ENCODE peak calls at places on chromosomes 4 and X, in six cellular contexts. T is foreskin fibroblast; V is CD8-positive, alpha-beta memory T cell; M is A549; S is fibroblast of pulmonary artery; G is coronary artery. I is an unnamed sample.

GRCh38 chrX:115900425-115900824 is 270.1 kb upstream of the AGTR2 start:
- DNase-seq in T (no peak), V (no peak), M (no peak), S (no peak), G (no peak), I (no peak)

GRCh38 chr4:128566688-128567087 is 242.8 kb upstream of the JADE1 start:
- DNase-seq in T (peak), V (no peak), M (no peak), S (no peak), G (no peak), I (no peak)

GRCh38 chrX:27680726-27681125 is 90.6 kb downstream of the DCAF8L2 start:
- DNase-seq in T (peak), V (no peak), M (no peak), S (peak), G (no peak), I (no peak)

GRCh38 chr4:156946508-156947197 is 24.9 kb downstream of the PDGFC start:
- DNase-seq in T (peak), V (no peak), M (peak), S (peak), G (no peak), I (peak)

GRCh38 chr4:7280906-7281305 is 88.6 kb downstream of the SORCS2 start:
- DNase-seq in T (peak), V (no peak), M (no peak), S (no peak), G (no peak), I (no peak)

GRCh38 chrX:87583679-87584078 is 66.1 kb downstream of the KLHL4 start:
- DNase-seq in T (no peak), V (no peak), M (no peak), S (peak), G (no peak), I (no peak)

GRCh38 chrX:64204701-64205440 is 637 bp downstream of the AMER1 start:
- DNase-seq in T (peak), V (no peak), M (peak), S (peak), G (peak), I (peak)

GRCh38 chrX:9627827-9628406 is 137.7 kb downstream of the GPR143 start:
- DNase-seq in T (peak), V (no peak), M (no peak), S (no peak), G (no peak), I (no peak)

GRCh38 chrX:42943051-42943450 is 165.1 kb upstream of the PPP1R2C start:
- DNase-seq in T (no peak), V (no peak), M (no peak), S (no peak), G (no peak), I (no peak)

GRCh38 chrX:72727846-72728245 is 13.7 kb upstream of the PHKA1 start:
- DNase-seq in T (peak), V (no peak), M (no peak), S (no peak), G (no peak), I (no peak)

GRCh38 chr4:164424852-164425251 is 329.1 kb upstream of the SMIM31 start:
- DNase-seq in T (no peak), V (no peak), M (no peak), S (no peak), G (no peak), I (no peak)

GRCh38 chr4:7430965-7431695 is 3.6 kb downstream of the PSAPL1 start:
- DNase-seq in T (no peak), V (peak), M (no peak), S (no peak), G (no peak), I (no peak)

GRCh38 chr4:186651624-186652023 is 72.0 kb downstream of the FAT1 start:
- DNase-seq in T (peak), V (no peak), M (peak), S (peak), G (no peak), I (no peak)

GRCh38 chr4:133464311-133464710 is 315.2 kb downstream of the PCDH10 start:
- DNase-seq in T (no peak), V (no peak), M (no peak), S (peak), G (no peak), I (no peak)

GRCh38 chrX:110310000-110310790 is 7.7 kb downstream of the AMMECR1 start:
- DNase-seq in T (peak), V (no peak), M (no peak), S (no peak), G (no peak), I (no peak)

GRCh38 chr4:25310066-25310824 is 2.3 kb upstream of the ZCCHC4 start:
- DNase-seq in T (peak), V (no peak), M (no peak), S (no peak), G (no peak), I (no peak)

GRCh38 chr4:81199831-81200230 is 15.2 kb downstream of the PRKG2 start:
- DNase-seq in T (peak), V (no peak), M (no peak), S (no peak), G (no peak), I (no peak)

GRCh38 chrX:22325091-22325490 is 52.4 kb downstream of the CBLL2 start:
- DNase-seq in T (peak), V (no peak), M (no peak), S (peak), G (no peak), I (no peak)

GRCh38 chr4:94171616-94172015 is 36.0 kb upstream of the SMARCAD1 start:
- DNase-seq in T (no peak), V (no peak), M (no peak), S (peak), G (no peak), I (no peak)

GRCh38 chrX:22206781-22207180 is 65.9 kb upstream of the CBLL2 start:
- DNase-seq in T (no peak), V (no peak), M (no peak), S (no peak), G (no peak), I (no peak)

GRCh38 chrX:107978707-107979307 is 3.4 kb downstream of the TEX13B start:
- DNase-seq in T (peak), V (no peak), M (peak), S (peak), G (no peak), I (no peak)

GRCh38 chrX:53440631-53441517 is 6.7 kb upstream of the HSD17B10 start:
- DNase-seq in T (peak), V (no peak), M (peak), S (peak), G (peak), I (peak)

GRCh38 chrX:17638731-17639130 is 98.6 kb upstream of the SCML1 start:
- DNase-seq in T (no peak), V (no peak), M (no peak), S (no peak), G (no peak), I (no peak)

GRCh38 chr4:83855044-83855443 is 319.1 kb downstream of the GPAT3 start:
- DNase-seq in T (peak), V (no peak), M (peak), S (peak), G (no peak), I (no peak)
- H3K4me3 ChIP-seq in T (no peak), V (no peak), M (no peak), S (no peak), G (no peak), I (no peak)

DNA sequence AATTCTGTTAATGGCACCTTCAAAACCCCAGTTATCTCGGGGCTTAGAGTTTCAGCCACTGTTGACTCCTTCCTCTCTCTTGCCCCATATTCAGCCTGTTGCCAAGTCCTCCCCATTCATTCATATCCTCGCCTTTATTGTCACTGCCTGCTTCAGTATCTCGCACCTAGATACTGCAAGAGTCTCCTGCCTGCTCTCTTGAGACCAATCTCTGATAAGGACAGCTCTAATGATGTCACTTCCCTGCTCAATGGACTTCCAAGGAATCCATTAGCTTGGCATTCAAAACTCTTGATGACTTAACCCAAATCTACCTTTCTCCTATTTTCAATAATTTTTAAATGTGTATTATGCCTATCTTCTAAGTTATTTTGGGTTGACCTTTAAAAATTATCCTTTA is 1.1 kb upstream of the UBE2A start:
- DNase-seq in T (no peak), V (no peak), M (no peak), S (no peak), G (no peak), I (no peak)
- H3K4me3 ChIP-seq in T (peak), V (no peak), M (peak), S (peak), G (peak), I (peak)

DNA sequence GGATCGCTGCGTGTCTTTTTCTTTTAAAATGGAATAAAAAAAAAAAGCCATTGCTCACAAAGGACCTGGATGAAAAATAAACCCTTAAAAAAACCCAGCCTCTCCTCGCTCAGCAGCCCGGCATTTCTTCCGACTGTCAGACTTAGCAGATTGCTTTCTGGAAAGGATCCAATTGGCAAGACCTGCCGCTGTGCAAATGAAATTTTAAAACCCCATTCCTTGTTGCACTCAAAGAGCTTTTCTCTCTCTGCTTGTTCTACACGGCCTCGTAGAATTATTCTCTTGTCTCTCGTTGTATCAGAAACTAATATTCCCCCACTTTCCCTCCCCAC is 578.6 kb downstream of the BCOR start:
- DNase-seq in T (peak), V (no peak), M (no peak), S (peak), G (no peak), I (peak)
- H3K4me3 ChIP-seq in T (no peak), V (no peak), M (no peak), S (no peak), G (peak), I (no peak)

GRCh38 chr4:185395956-185396723 is 416 bp upstream of the LRP2BP start:
- DNase-seq in T (peak), V (peak), M (peak), S (peak), G (peak), I (peak)

GRCh38 chr4:185395255-185395955 is at the start of gene LRP2BP:
- DNase-seq in T (peak), V (no peak), M (no peak), S (peak), G (no peak), I (no peak)

GRCh38 chr4:185396724-185397402 is at the start of gene ANKRD37:
- DNase-seq in T (peak), V (no peak), M (no peak), S (peak), G (peak), I (no peak)

GRCh38 chr4:185398618-185399017 is 2.0 kb downstream of the ANKRD37 start:
- DNase-seq in T (peak), V (no peak), M (no peak), S (no peak), G (no peak), I (no peak)

DNA sequence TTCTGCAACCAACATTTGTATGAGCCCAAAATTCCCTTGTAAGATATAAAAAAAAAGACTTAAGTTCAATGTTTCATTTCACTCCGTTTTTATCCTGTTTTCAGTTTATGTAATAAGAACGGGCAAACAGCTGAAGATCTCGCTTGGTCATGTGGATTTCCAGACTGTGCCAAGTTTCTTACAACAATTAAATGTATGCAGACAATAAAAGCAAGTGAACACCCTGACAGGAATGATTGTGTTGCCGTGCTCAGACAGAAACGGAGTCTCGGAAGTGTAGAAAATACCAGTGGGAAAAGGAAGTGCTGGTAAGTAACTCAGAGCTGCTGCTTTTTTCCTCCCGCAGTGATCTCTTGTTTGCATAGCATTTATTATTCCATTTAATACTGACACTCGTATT is 2.8 kb downstream of the ANKRD37 start:
- DNase-seq in T (no peak), V (no peak), M (no peak), S (no peak), G (no peak), I (no peak)
- H3K4me3 ChIP-seq in T (no peak), V (no peak), M (no peak), S (no peak), G (no peak), I (no peak)

GRCh38 chrX:47189906-47190305 is 3.7 kb upstream of the UBA1 start:
- DNase-seq in T (no peak), V (no peak), M (no peak), S (no peak), G (no peak), I (no peak)
- H3K4me3 ChIP-seq in T (no peak), V (no peak), M (no peak), S (no peak), G (no peak), I (no peak)

GRCh38 chrX:281166-281999 is at the start of gene PLCXD1:
- DNase-seq in T (peak), V (no peak), M (peak), S (peak), G (no peak), I (peak)
- H3K4me3 ChIP-seq in T (peak), V (no peak), M (peak), S (peak), G (peak), I (peak)

DNA sequence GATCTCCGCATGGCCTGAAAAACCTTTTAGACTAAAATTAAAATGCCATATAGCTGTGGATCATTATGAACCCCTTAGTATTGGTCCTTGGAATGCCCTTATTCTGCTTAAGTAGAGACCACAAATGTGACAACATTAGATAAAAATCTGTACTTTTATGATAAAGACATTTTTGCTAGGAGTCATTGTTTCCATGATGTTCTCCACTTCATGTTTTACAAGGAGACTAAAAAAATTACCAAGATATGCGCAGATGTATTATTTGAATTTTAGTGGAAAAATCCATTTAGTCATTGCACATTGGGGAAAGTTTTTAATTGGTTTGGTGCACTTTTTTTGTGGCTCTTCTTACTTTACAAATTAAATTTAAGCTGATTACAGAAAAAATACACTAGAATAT is 85.1 kb upstream of the HPRT1 start:
- DNase-seq in T (no peak), V (no peak), M (no peak), S (no peak), G (no peak), I (no peak)
- H3K4me3 ChIP-seq in T (peak), V (peak), M (peak), S (peak), G (peak), I (no peak)

GRCh38 chr4:168835880-168836454 is 174.1 kb downstream of the CBR4 start:
- DNase-seq in T (no peak), V (no peak), M (no peak), S (no peak), G (no peak), I (no peak)
- H3K4me3 ChIP-seq in T (no peak), V (no peak), M (no peak), S (no peak), G (peak), I (peak)

DNA sequence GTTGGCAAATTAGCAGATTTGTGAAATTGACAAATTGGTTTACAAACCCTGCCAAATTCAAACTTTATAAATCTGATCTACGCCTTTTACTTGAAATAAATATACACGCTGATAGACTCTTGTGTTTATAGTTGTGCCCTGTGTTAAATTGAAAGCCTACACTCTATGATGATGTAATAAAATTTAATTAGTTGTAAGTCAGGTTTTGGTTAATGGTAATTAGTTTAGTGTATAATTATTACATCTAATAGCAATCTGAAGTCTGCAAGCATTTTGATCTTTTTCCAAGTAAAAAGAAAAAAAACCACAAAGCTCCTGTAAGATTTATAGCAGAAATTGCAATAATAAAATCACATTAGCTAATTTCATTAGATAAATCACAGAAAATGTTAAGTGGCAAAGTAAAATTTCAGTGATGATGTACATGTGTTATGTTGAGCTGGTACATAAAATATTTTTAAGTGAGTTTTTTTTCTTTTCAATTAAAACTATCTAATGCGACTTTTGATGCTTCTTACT is 72.7 kb upstream of the TENM3 start:
- DNase-seq in T (no peak), V (no peak), M (no peak), S (no peak), G (no peak), I (no peak)
- H3K4me3 ChIP-seq in T (no peak), V (no peak), M (no peak), S (no peak), G (no peak), I (no peak)